ENCODE peak calls at places on chromosomes 13 and 19, in four cellular contexts. J is fibroblast of lung, O is WERI-Rb-1, D is tibial nerve. Y is an unnamed sample. For H3K27me3, the result is how much of the 10 kb centered on the place peaks cover.

GRCh38 chr19:39410620-39411005 is 1.9 kb upstream of the PLEKHG2 start:
- DNase-seq in J (no peak), O (no peak), D (no peak), Y (no peak)

GRCh38 chr19:50333737-50334617 is 4.8 kb upstream of the KCNC3 start:
- DNase-seq in J (no peak), O (peak), D (no peak), Y (peak)

GRCh38 chr19:10461047-10461949 is 41.0 kb downstream of the PDE4A start:
- DNase-seq in J (peak), O (peak), D (peak), Y (peak)

GRCh38 chr13:39245688-39246087 is 207.4 kb downstream of the NHLRC3 start:
- DNase-seq in J (no peak), O (no peak), D (no peak), Y (no peak)

GRCh38 chr13:27822873-27823311 is 30.6 kb downstream of the GSX1 start:
- DNase-seq in J (peak), O (no peak), D (no peak), Y (no peak)

GRCh38 chr13:100129605-100130004 is 40.7 kb downstream of the PCCA start:
- DNase-seq in J (no peak), O (no peak), D (no peak), Y (no peak)

GRCh38 chr13:101474419-101474957 is 22.0 kb downstream of the ITGBL1 start:
- DNase-seq in J (peak), O (peak), D (no peak), Y (no peak)

GRCh38 chr13:75430618-75431209 is 51.3 kb downstream of the TBC1D4 start:
- DNase-seq in J (no peak), O (no peak), D (no peak), Y (no peak)

GRCh38 chr19:20840371-20840770 is 64.3 kb downstream of the ZNF66 start:
- DNase-seq in J (no peak), O (no peak), D (no peak), Y (no peak)

GRCh38 chr13:23160241-23161175 is 20.3 kb upstream of the SGCG start:
- DNase-seq in J (peak), O (no peak), D (no peak), Y (no peak)

GRCh38 chr13:53460776-53461175 is 432.2 kb downstream of the OLFM4 start:
- DNase-seq in J (no peak), O (peak), D (no peak), Y (no peak)

GRCh38 chr19:12648088-12648487 is 18.5 kb downstream of the MAN2B1 start:
- DNase-seq in J (no peak), O (no peak), D (no peak), Y (no peak)

GRCh38 chr13:43094901-43095300 is 71.5 kb downstream of the DNAJC15 start:
- DNase-seq in J (no peak), O (no peak), D (no peak), Y (no peak)

GRCh38 chr19:42613666-42614065 is 18.9 kb upstream of the CEACAM8 start:
- DNase-seq in J (no peak), O (no peak), D (no peak), Y (no peak)

GRCh38 chr13:96836733-96837132 is 157.5 kb downstream of the OXGR1 start:
- DNase-seq in J (no peak), O (no peak), D (no peak), Y (no peak)

GRCh38 chr13:30329009-30329585 is 21.7 kb upstream of the KATNAL1 start:
- DNase-seq in J (no peak), O (no peak), D (no peak), Y (no peak)

GRCh38 chr19:16889429-16889882 is 657 bp downstream of the F2RL3 start:
- DNase-seq in J (no peak), O (no peak), D (no peak), Y (no peak)

GRCh38 chr13:24684600-24684998 is 4.4 kb downstream of the ATP12A start:
- DNase-seq in J (no peak), O (no peak), D (no peak), Y (peak)

GRCh38 chr13:25911020-25911419 is 140.8 kb downstream of the SHISA2 start:
- DNase-seq in J (no peak), O (peak), D (no peak), Y (no peak)

GRCh38 chr19:50838239-50838638 is 4.9 kb upstream of the KLK15 start:
- DNase-seq in J (no peak), O (no peak), D (no peak), Y (no peak)

GRCh38 chr13:93775507-93776108 is 549.0 kb downstream of the GPC6 start:
- DNase-seq in J (peak), O (no peak), D (no peak), Y (no peak)

GRCh38 chr13:27005976-27006518 is 165.6 kb downstream of the USP12 start:
- DNase-seq in J (no peak), O (no peak), D (no peak), Y (no peak)

GRCh38 chr19:16886305-16886880 is 2.4 kb upstream of the F2RL3 start:
- DNase-seq in J (peak), O (no peak), D (no peak), Y (no peak)

GRCh38 chr19:12166596-12166995 is 3.7 kb downstream of the ZNF136 start:
- DNase-seq in J (peak), O (no peak), D (no peak), Y (no peak)

GRCh38 chr13:84917252-84917878 is 881.9 kb downstream of the SLITRK6 start:
- DNase-seq in J (peak), O (no peak), D (no peak), Y (no peak)

GRCh38 chr13:44267966-44268365 is 105.7 kb upstream of the SERP2 start:
- DNase-seq in J (peak), O (no peak), D (no peak), Y (no peak)

GRCh38 chr19:8333771-8334457 is 9.1 kb downstream of the KANK3 start:
- DNase-seq in J (no peak), O (no peak), D (no peak), Y (no peak)

GRCh38 chr19:15195381-15195964 is 5.3 kb downstream of the NOTCH3 start:
- DNase-seq in J (peak), O (peak), D (no peak), Y (peak)

GRCh38 chr13:36549771-36550170 is 117.5 kb downstream of the CCNA1 start:
- DNase-seq in J (no peak), O (peak), D (no peak), Y (no peak)

GRCh38 chr19:39814595-39814994 is 19.4 kb downstream of the DYRK1B start:
- DNase-seq in J (no peak), O (no peak), D (no peak), Y (no peak)

GRCh38 chr13:27979001-27979643 is 9.4 kb downstream of the URAD start:
- DNase-seq in J (no peak), O (no peak), D (no peak), Y (no peak)

GRCh38 chr19:35429698-35430097 is 18.4 kb upstream of the FFAR2 start:
- DNase-seq in J (no peak), O (no peak), D (no peak), Y (no peak)

GRCh38 chr19:31073485-31074221 is 275.6 kb downstream of the TSHZ3 start:
- DNase-seq in J (no peak), O (no peak), D (no peak), Y (no peak)

GRCh38 chr13:76993473-76993872 is 1.6 kb downstream of the CLN5 start:
- DNase-seq in J (no peak), O (no peak), D (no peak), Y (no peak)

GRCh38 chr13:102799544-102800144 is 725 bp downstream of the BIVM start:
- DNase-seq in J (peak), O (peak), D (no peak), Y (peak)

GRCh38 chr13:25088562-25089221 is 7.2 kb upstream of the PABPC3 start:
- DNase-seq in J (no peak), O (no peak), D (no peak), Y (no peak)

GRCh38 chr13:51999525-51999924 is 11.7 kb downstream of the ATP7B start:
- DNase-seq in J (peak), O (no peak), D (no peak), Y (no peak)

GRCh38 chr13:33057019-33057785 is 41.0 kb downstream of the KL start:
- DNase-seq in J (no peak), O (peak), D (peak), Y (no peak)

GRCh38 chr13:39776439-39776838 is 121.0 kb downstream of the COG6 start:
- DNase-seq in J (peak), O (no peak), D (no peak), Y (no peak)

GRCh38 chr19:55285225-55285890 is 1.6 kb downstream of the BRSK1 start:
- DNase-seq in J (peak), O (no peak), D (no peak), Y (no peak)

GRCh38 chr19:55283548-55284393 is at the start of gene BRSK1:
- DNase-seq in J (peak), O (peak), D (no peak), Y (no peak)

GRCh38 chr19:55284405-55285058 is 735 bp downstream of the BRSK1 start:
- DNase-seq in J (no peak), O (no peak), D (no peak), Y (no peak)

GRCh38 chr19:55287361-55288079 is 3.7 kb downstream of the BRSK1 start:
- DNase-seq in J (no peak), O (no peak), D (no peak), Y (no peak)

DNA sequence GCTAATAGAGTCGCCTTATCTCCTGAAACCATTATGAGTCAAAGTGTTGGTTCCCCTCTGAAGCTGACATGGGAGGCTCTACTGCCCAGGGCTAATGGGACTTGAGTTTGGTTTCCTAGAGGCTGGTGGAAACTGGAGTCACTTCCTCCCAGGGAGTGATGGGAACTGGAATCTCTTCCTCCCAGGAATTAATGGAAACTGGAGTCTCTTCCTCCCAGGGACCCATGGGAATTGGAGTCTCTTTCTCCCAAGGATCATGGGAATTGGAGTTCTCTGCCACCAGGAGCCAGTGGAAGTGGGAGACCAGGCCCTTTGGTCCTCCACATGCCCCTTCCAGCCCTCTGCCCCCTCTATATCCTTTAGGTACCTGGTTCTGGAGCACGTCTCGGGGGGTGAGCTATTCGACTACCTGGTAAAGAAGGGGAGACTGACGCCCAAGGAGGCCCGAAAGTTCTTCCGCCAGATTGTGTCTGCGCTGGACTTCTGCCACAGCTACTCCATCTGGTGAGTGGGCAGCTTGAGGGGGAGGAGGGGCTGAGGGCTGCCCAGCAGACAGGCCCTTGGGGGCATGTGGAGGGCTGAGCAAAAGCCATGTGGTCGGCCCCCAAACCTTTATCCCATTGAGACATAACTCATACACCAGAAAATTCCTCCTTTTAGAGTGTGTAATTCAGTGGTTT is 5.5 kb downstream of the BRSK1 start:
- DNase-seq in J (no peak), O (no peak), D (no peak), Y (no peak)
- H3K27ac ChIP-seq in J (no peak), O (no peak), D (no peak), Y (no peak)

GRCh38 chr19:18896421-18896841 is 473 bp upstream of the CERS1 start:
- DNase-seq in J (peak), O (no peak), D (no peak), Y (no peak)
- H3K4me3 ChIP-seq in J (no peak), O (no peak), D (no peak), Y (no peak)

GRCh38 chr19:44530777-44531176 is 1.3 kb upstream of the CEACAM20 start:
- DNase-seq in J (peak), O (no peak), D (no peak), Y (no peak)
- H3K27me3 ChIP-seq in J (under half), O (under half), D (under half), Y (under half)

DNA sequence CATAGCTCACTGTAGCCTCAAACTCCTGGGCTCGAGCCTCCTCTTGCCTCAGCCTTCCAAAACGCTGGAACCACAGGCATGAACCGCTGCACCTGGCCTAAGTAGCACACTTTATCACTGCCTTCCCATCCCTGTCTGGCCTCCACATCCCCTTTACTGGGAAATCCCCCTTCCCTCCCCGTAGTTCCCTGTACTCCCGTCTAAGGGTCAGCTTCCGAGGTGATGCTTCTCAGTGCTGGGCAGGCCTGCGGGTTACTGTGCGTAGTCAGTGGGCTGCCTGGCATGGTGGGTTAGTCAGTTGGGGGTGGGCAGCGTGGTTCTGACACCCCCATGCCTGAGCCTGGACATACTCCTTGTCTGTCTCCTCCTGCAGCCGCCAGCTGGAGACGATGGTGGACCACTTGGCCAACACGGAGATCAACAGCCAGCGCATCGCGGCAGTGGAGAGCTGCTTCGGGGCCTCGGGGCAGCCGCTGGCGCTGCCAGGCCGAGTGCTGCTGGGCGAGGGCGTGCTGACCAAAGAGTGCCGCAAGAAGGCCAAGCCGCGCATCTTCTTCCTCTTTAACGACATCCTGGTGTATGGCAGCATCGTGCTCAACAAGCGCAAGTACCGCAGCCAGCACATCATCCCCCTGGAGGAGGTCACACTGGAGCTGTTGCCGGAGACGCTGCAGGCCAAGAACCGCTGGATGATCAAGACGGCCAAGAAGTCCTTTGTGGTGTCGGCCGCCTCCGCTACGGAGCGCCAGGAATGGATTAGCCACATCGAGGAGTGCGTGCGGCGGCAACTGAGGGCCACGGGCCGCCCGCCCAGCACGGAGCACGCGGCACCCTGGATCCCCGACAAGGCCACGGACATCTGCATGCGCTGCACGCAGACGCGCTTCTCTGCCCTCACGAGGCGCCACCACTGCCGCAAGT is 8.4 kb downstream of the PLEKHF1 start:
- DNase-seq in J (no peak), O (no peak), D (no peak), Y (peak)
- H3K27ac ChIP-seq in J (no peak), O (no peak), D (no peak), Y (peak)

GRCh38 chr19:48795855-48796142 is 15.0 kb downstream of the BCAT2 start:
- DNase-seq in J (no peak), O (peak), D (no peak), Y (no peak)
- H3K4me3 ChIP-seq in J (no peak), O (no peak), D (no peak), Y (no peak)

Y was measured in naive thymus-derived CD4-positive, alpha-beta T cell.